ENCODE peak calls at places on chromosomes 16 and 17, in five cellular contexts. W is IMR-90, M is SK-N-SH, D is HepG2, U is GM12878. C is an unnamed sample.

GRCh38 chr17:65674246-65675045 is 113.0 kb upstream of the AXIN2 start:
- DNase-seq in W (no peak), M (no peak), D (no peak), U (no peak), C (no peak)

GRCh38 chr17:47225436-47225858 is 16.3 kb downstream of the MYL4 start:
- DNase-seq in W (peak; percentile 96), M (no peak), D (peak; percentile 45), U (no peak), C (peak; percentile 68)

GRCh38 chr17:7634384-7634783 is 4.4 kb downstream of the SHBG start:
- DNase-seq in W (peak; percentile 41), M (peak; percentile 89), D (no peak), U (no peak), C (peak; percentile 70)

GRCh38 chr16:84851192-84852127 is 31.7 kb downstream of the CRISPLD2 start:
- DNase-seq in W (peak; percentile 98), M (no peak), D (peak; percentile 94), U (no peak), C (no peak)

GRCh38 chr17:16491703-16492612 is at the start of gene LRRC75A:
- DNase-seq in W (peak; percentile 16), M (peak; percentile 92), D (no peak), U (no peak), C (peak; percentile 91)

GRCh38 chr17:77354721-77355455 is 214.1 kb downstream of the SEC14L1 start:
- DNase-seq in W (peak; percentile 98), M (peak; percentile 60), D (peak; percentile 93), U (no peak), C (no peak)

GRCh38 chr16:30005341-30006094 is 5.3 kb downstream of the DOC2A start:
- DNase-seq in W (peak; percentile 31), M (peak; percentile 91), D (peak; percentile 54), U (no peak), C (peak; percentile 74)

GRCh38 chr17:12537436-12537835 is 128.3 kb upstream of the MYOCD start:
- DNase-seq in W (peak; percentile 7), M (no peak), D (no peak), U (no peak), C (no peak)

GRCh38 chr17:62674841-62675240 is 47.4 kb downstream of the MRC2 start:
- DNase-seq in W (no peak), M (no peak), D (no peak), U (no peak), C (no peak)

GRCh38 chr16:49345829-49346228 is 27.8 kb upstream of the C16orf78 start:
- DNase-seq in W (no peak), M (no peak), D (no peak), U (no peak), C (peak; percentile 27)

GRCh38 chr17:63132509-63132911 is 166.5 kb downstream of the TANC2 start:
- DNase-seq in W (no peak), M (no peak), D (no peak), U (no peak), C (no peak)

GRCh38 chr17:77345260-77345910 is 204.6 kb downstream of the SEC14L1 start:
- DNase-seq in W (no peak), M (no peak), D (no peak), U (no peak), C (no peak)

GRCh38 chr16:30720086-30720485 is 21.1 kb downstream of the SRCAP start:
- DNase-seq in W (no peak), M (no peak), D (no peak), U (no peak), C (no peak)

GRCh38 chr17:32780721-32781120 is 96.2 kb downstream of the MYO1D start:
- DNase-seq in W (no peak), M (no peak), D (no peak), U (no peak), C (no peak)

GRCh38 chr17:46818929-46819859 is 702 bp upstream of the WNT3 start:
- DNase-seq in W (no peak), M (peak; percentile 57), D (no peak), U (no peak), C (peak; percentile 89)

GRCh38 chr17:31788956-31789355 is 70.1 kb downstream of the COPRS start:
- DNase-seq in W (peak; percentile 84), M (no peak), D (no peak), U (no peak), C (no peak)

GRCh38 chr17:48198950-48199541 is 91.5 kb downstream of the SNX11 start:
- DNase-seq in W (no peak), M (no peak), D (no peak), U (no peak), C (no peak)

GRCh38 chr16:72612271-72612670 is 435.7 kb downstream of the ZFHX3 start:
- DNase-seq in W (peak; percentile 21), M (no peak), D (no peak), U (no peak), C (no peak)
- TF ChIP-seq MXI1 in W (no peak), M (no peak), D (no peak), U (no peak), C (no peak)

DNA sequence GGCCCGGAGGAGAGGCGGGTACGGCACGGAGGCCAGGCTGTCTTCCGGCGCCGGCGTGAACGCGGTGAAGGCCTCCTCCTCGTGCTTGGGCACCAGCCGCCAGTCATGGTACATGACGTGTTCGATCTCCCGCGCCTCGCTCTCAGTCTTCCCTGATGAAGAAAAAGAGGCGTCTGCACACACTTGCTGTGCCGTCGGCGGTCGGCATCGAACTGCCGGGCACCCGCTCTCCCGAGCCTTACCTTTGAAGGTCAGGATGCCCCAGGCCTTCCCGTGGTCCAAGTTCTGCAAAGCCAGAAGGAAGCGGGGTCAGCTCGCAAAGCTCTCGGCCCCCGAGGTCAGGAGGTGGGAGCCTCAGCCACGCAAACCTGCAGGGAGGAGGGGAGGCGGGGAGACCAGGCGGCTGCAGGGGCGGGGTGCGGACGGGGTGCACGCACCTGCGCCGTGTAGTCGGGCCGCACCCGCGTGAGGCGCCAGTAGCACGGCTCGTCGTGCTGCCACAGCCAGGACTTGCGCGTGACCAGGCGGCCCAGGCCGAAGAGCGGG is at the start of gene EME2:
- DNase-seq in W (peak; percentile 33), M (peak; percentile 52), D (peak; percentile 16), U (no peak), C (peak; percentile 69)
- TF ChIP-seq MXI1 in W (peak; percentile 62), M (no peak), D (no peak), U (no peak), C (no peak)

GRCh38 chr16:88303890-88304819 is 78.6 kb upstream of the ZNF469 start:
- DNase-seq in W (peak; percentile 98), M (no peak), D (peak; percentile 19), U (no peak), C (peak; percentile 35)
- TF ChIP-seq MXI1 in W (no peak), M (no peak), D (no peak), U (no peak), C (no peak)

DNA sequence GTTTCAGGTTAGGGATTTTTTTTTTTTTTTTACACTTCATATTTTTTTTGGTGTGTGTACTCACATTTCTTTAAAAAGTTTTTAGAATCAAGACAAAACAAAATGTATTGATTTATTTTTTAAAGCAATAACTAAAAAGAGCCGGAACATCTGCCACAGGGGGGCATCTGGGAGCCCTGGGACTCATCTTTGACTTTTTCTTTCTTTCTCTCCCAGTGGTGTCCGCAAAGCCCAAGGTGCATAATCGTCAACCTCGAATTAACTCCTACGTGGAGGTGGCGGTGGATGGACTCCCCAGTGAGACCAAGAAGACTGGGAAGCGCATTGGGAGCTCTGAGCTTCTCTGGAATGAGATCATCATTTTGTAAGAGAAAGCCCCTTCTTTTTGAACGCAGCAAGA is 36.3 kb downstream of the WWP2 start:
- DNase-seq in W (peak; percentile 6), M (no peak), D (no peak), U (no peak), C (no peak)
- TF ChIP-seq MXI1 in W (no peak), M (no peak), D (no peak), U (no peak), C (no peak)

GRCh38 chr17:51118330-51119195 is 2.1 kb downstream of the SPAG9 start:
- DNase-seq in W (no peak), M (peak; percentile 25), D (peak; percentile 77), U (no peak), C (peak; percentile 44)
- TF ChIP-seq MXI1 in W (no peak), M (peak; percentile 85), D (peak; percentile 51), U (no peak), C (peak; percentile 55)

GRCh38 chr17:60468371-60468770 is 46.1 kb downstream of the CHCT1 start:
- DNase-seq in W (peak; percentile 43), M (no peak), D (no peak), U (no peak), C (no peak)
- TF ChIP-seq MXI1 in W (no peak), M (no peak), D (no peak), U (no peak), C (no peak)

GRCh38 chr17:5078106-5079028 is at the start of gene ZFP3:
- DNase-seq in W (peak; percentile 68), M (peak; percentile 95), D (no peak), U (peak; percentile 56), C (no peak)
- TF ChIP-seq MXI1 in W (no peak), M (no peak), D (no peak), U (peak; percentile 65), C (no peak)

DNA sequence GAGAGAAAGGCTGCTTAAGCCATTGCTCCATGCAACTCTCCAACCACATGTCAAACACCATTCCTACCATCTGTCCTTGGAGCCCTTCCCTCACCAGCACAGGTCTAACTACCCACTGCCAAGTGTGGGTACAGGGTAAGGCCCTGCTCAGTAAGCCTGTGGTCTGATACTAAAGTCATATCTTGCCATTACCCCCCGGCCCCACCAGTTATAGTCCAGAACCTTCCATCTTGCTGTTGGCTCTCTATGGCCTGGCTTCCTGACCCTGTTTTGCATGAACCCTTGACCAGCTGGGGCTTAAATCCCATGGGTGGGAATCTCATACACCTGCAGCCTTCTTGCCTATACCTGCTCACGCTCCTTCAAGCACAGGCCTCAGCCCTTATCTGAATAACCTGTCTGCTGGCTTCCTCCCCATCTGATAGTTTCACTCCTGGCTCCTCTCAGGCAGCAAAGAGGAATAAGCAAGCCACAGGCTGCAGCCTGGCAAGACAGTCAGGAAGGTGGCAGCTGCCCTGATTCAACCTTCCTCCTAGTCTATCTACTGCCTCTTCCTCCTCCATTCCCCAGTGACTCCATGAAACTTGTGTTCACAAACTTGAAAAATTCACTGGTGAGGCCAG is 64.1 kb downstream of the ZFHX3 start:
- DNase-seq in W (no peak), M (no peak), D (no peak), U (no peak), C (no peak)
- TF ChIP-seq MXI1 in W (no peak), M (no peak), D (no peak), U (no peak), C (no peak)

C was measured in K562.